ENCODE peak calls at places on chromosome 3, in nine cellular contexts. A is HCT116, C is lower leg skin, I is MM.1S, S is foreskin fibroblast, Q is retinal pigment epithelial cell, F is stomach, U is cardiac fibroblast, N is B cell. V is an unnamed sample.

GRCh38 chr3:51621091-51621892 is 49.8 kb upstream of the TEX264 start:
- DNase-seq in U (peak; percentile 20), N (no peak), I (no peak), Q (no peak), A (no peak), S (peak; percentile 34), F (no peak), C (no peak), V (no peak)

GRCh38 chr3:98612587-98612986 is 19.2 kb upstream of the CPOX start:
- DNase-seq in F (no peak), U (peak; percentile 16), S (no peak), A (no peak), C (peak; percentile 90), N (no peak), I (peak; percentile 90), Q (no peak), V (no peak)

GRCh38 chr3:170553788-170554620 is 31.9 kb downstream of the SLC7A14 start:
- DNase-seq in N (no peak), I (no peak), Q (no peak), C (no peak), A (no peak), F (no peak), S (no peak), U (peak; percentile 35), V (no peak)

GRCh38 chr3:30895329-30895728 is 868 bp upstream of the GADL1 start:
- DNase-seq in C (no peak), A (no peak), I (no peak), U (no peak), Q (no peak), S (no peak), F (no peak), N (no peak), V (no peak)

GRCh38 chr3:27521872-27522265 is 37.7 kb upstream of the SLC4A7 start:
- DNase-seq in S (no peak), N (no peak), A (no peak), C (no peak), U (no peak), Q (no peak), I (no peak), F (no peak), V (no peak)

GRCh38 chr3:60992395-60992794 is 258.9 kb downstream of the FHIT start:
- DNase-seq in U (no peak), C (no peak), N (no peak), S (no peak), I (no peak), A (no peak), F (no peak), Q (no peak), V (no peak)

GRCh38 chr3:50574280-50574831 is 5.0 kb downstream of the HEMK1 start:
- DNase-seq in I (no peak), N (no peak), S (no peak), C (no peak), A (no peak), U (no peak), F (no peak), Q (no peak), V (no peak)

GRCh38 chr3:185696039-185696438 is 109.9 kb downstream of the SENP2 start:
- DNase-seq in S (no peak), N (no peak), U (no peak), I (no peak), Q (peak; percentile 40), F (no peak), A (no peak), C (no peak), V (no peak)

GRCh38 chr3:39408493-39409372 is 2.2 kb downstream of the RPSA start:
- DNase-seq in N (no peak), A (no peak), I (no peak), F (no peak), S (no peak), U (no peak), C (no peak), Q (no peak), V (no peak)

GRCh38 chr3:177041021-177041729 is 156.1 kb downstream of the TBL1XR1 start:
- DNase-seq in F (no peak), Q (no peak), I (no peak), C (peak; percentile 86), S (peak; percentile 15), N (no peak), A (no peak), U (peak; percentile 59), V (no peak)

GRCh38 chr3:46566040-46566631 is at the start of gene LRRC2:
- DNase-seq in Q (peak; percentile 71), N (peak; percentile 29), U (peak; percentile 46), C (peak; percentile 87), I (peak; percentile 17), F (peak; percentile 73), S (peak; percentile 34), A (no peak), V (no peak)

GRCh38 chr3:43735618-43736017 is 44.9 kb downstream of the ABHD5 start:
- DNase-seq in C (no peak), I (no peak), U (no peak), A (no peak), N (no peak), S (no peak), F (no peak), Q (no peak), V (no peak)

GRCh38 chr3:43736558-43736995 is 45.8 kb downstream of the ABHD5 start:
- DNase-seq in C (peak; percentile 8), A (no peak), I (no peak), N (no peak), F (no peak), U (peak; percentile 43), S (no peak), Q (no peak), V (no peak)

GRCh38 chr3:43732747-43733425 is 42.1 kb downstream of the ABHD5 start:
- DNase-seq in I (no peak), N (no peak), U (no peak), F (no peak), A (no peak), S (no peak), C (no peak), Q (no peak), V (no peak)

GRCh38 chr3:43737001-43737440 is 46.3 kb downstream of the ABHD5 start:
- DNase-seq in U (no peak), F (no peak), I (no peak), N (no peak), S (no peak), Q (no peak), C (peak; percentile 57), A (no peak), V (no peak)

DNA sequence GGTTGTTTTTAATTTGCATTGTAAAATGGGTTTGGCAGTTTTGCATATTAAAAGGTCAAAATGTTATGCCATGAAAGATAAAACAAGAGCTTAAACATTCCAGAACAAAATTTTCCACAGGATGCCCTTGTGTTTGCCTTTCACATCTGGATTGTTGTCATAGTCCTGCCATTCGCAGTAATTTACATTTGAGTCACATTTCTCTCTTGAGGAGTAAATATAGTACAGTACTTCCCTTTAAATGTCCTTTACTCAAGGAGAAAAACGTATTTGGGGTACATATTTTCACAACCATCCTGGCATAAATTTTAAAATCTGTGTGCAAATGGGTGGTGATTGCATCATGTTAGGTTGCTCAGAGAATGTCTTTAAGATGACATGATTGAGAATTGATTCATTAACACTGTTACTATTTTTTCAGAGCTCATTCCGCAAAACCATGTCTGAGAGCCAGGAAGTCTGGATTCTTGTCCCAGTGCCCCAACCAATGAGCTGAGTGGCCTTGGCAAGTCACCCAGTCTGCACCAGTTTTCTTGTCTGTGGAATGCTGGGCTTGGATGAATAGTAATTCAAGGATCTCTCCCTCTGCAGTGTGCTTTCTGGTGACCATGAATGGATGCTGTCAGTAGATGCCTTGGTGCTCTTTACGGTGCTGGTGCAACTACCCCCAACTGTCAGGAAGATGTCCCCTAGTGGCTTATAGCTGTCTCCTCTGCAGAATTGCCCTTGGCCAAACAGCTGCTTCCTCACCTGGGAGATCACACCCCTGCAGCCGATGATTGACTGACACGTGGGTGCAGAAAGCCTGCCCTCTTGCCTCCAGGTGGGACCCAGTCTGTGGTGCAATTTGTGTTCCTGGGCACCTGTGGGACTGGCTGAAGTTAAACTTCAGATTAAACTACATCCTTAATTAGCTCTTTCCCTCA is 43.0 kb downstream of the ABHD5 start:
- DNase-seq in U (peak; percentile 63), F (no peak), S (peak; percentile 66), Q (peak; percentile 32), N (no peak), A (no peak), I (no peak), C (no peak), V (no peak)
- TF ChIP-seq CTCF in U (no peak), F (no peak), S (no peak), Q (no peak), N (no peak), A (no peak), I (no peak), C (no peak), V (no peak)

DNA sequence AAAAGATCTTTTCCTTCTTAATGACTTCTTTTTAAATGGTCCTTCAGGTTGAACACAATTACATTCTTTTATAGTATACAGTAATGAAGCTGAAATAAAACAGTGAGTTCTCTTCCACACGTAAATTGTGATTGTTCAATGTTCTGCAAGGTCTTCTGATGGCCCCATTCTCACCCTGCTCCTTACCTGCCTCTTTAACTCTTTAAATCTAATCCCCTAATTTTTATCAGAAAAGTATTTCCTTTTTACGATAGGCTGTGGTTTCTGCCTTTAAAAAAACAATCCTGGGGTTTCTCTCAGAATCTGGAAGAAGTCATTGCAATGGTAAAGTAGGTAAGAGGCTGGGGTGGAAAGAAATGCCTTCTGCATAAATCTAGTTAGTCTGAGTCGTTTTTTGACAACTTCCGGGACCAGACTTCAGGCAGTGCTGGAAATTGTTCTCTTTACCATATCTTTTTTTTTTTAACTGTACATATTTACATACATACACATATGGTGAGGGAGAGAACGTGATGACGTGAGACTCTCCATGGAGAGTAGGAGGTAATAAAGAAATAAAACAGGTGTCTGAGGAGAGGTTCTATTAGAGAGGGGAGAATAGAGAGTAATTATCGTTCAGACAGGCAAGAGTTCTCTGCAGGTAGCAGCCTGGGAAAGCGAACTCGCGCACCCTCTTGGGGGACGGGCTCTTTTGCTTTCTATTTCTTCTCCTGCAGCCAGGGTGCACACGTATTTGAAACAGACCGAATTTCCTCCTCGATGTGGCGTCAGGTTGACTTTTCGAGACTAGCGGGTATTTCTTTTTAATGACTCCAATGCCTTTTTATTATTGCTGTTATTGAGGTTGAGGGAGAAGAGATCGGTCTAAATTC is at the start of gene SIDT1:
- DNase-seq in S (no peak), A (no peak), I (peak; percentile 88), Q (no peak), N (peak; percentile 81), F (peak; percentile 67), C (peak; percentile 87), U (no peak), V (peak; percentile 84)
- TF ChIP-seq CTCF in S (no peak), A (no peak), I (peak; percentile 7), Q (no peak), N (no peak), F (no peak), C (no peak), U (no peak), V (no peak)

GRCh38 chr3:190158261-190158660 is 37.6 kb upstream of the P3H2 start:
- DNase-seq in A (no peak), F (no peak), U (no peak), Q (no peak), N (no peak), C (no peak), S (no peak), I (no peak), V (no peak)
- TF ChIP-seq CTCF in A (no peak), F (no peak), U (no peak), Q (no peak), N (no peak), C (no peak), S (no peak), I (no peak), V (no peak)

DNA sequence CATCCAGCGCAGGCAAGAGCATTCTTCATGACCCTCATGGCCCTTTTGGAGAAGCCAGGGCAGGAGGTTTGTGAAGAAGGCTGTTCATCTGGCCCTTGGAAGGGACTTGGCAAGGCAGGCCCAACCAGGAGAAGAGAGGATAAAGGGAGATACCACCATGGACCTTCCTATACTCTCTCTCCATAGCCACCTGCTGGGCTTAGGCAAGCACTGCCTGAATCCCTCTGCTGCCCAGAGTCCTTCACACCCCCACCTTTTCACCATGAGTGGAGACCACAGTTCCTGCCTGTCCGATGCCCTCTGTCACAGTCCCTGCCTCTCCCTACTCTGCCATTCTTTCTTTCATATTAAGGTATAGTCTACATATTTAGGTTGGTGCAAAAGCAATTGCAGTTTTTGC is 10.6 kb upstream of the SFMBT1 start:
- DNase-seq in F (peak; percentile 17), U (peak; percentile 16), A (no peak), S (no peak), I (no peak), C (peak; percentile 46), Q (no peak), N (no peak), V (peak; percentile 40)
- TF ChIP-seq CTCF in F (no peak), U (peak; percentile 44), A (no peak), S (peak; percentile 21), I (peak; percentile 16), C (no peak), Q (peak; percentile 52), N (no peak), V (peak; percentile 26)